ENCODE peak calls at places on chromosomes 5 and 9, in five cellular contexts. T is HCT116, U is uterus, Y is Peyer's patch, Q is AG04450. B is an unnamed sample.

GRCh38 chr5:52810426-52810825 is 22.7 kb downstream of the ITGA1 start:
- DNase-seq in T (no peak), U (no peak), Y (no peak), Q (no peak), B (no peak)

GRCh38 chr5:135337064-135337463 is 62.0 kb downstream of the MACROH2A1 start:
- DNase-seq in T (no peak), U (no peak), Y (no peak), Q (no peak), B (peak)

GRCh38 chr5:98936948-98937715 is 8.3 kb upstream of the CHD1 start:
- DNase-seq in T (no peak), U (no peak), Y (no peak), Q (no peak), B (no peak)

GRCh38 chr5:935510-936084 is 42.9 kb downstream of the TRIP13 start:
- DNase-seq in T (no peak), U (no peak), Y (no peak), Q (no peak), B (no peak)

GRCh38 chr9:450057-450456 is 235.4 kb downstream of the DOCK8 start:
- DNase-seq in T (no peak), U (no peak), Y (no peak), Q (no peak), B (no peak)

GRCh38 chr5:141877478-141878185 is 578 bp downstream of the PCDH1 start:
- DNase-seq in T (no peak), U (peak), Y (no peak), Q (no peak), B (no peak)

GRCh38 chr9:118896356-118897000 is 472.8 kb downstream of the BRINP1 start:
- DNase-seq in T (no peak), U (no peak), Y (no peak), Q (no peak), B (peak)

GRCh38 chr9:109258619-109259321 is 62.1 kb downstream of the EPB41L4B start:
- DNase-seq in T (no peak), U (no peak), Y (no peak), Q (no peak), B (no peak)

GRCh38 chr5:141878186-141878770 is at the start of gene PCDH1:
- DNase-seq in T (no peak), U (peak), Y (no peak), Q (no peak), B (no peak)

GRCh38 chr5:150320048-150320555 is 17.4 kb upstream of the ARSI start:
- DNase-seq in T (no peak), U (peak), Y (peak), Q (no peak), B (peak)

GRCh38 chr5:103037673-103038455 is 82.1 kb downstream of the GIN1 start:
- DNase-seq in T (no peak), U (no peak), Y (no peak), Q (no peak), B (no peak)

GRCh38 chr5:42653705-42654104 is 102.9 kb upstream of the CCDC152 start:
- DNase-seq in T (no peak), U (no peak), Y (no peak), Q (no peak), B (no peak)

GRCh38 chr5:25330721-25331120 is 685.9 kb upstream of the CDH10 start:
- DNase-seq in T (no peak), U (no peak), Y (no peak), Q (no peak), B (no peak)

GRCh38 chr5:124408738-124409453 is 337.5 kb downstream of the ZNF608 start:
- DNase-seq in T (no peak), U (no peak), Y (no peak), Q (no peak), B (peak)

GRCh38 chr9:84970432-84970831 is 300.9 kb downstream of the NTRK2 start:
- DNase-seq in T (no peak), U (no peak), Y (no peak), Q (no peak), B (peak)

GRCh38 chr9:104091028-104091590 is 3.0 kb upstream of the SMC2 start:
- DNase-seq in T (no peak), U (no peak), Y (no peak), Q (no peak), B (no peak)

GRCh38 chr5:55141945-55142690 is 17.9 kb upstream of the GPX8 start:
- DNase-seq in T (no peak), U (no peak), Y (no peak), Q (no peak), B (no peak)

GRCh38 chr5:80871541-80871961 is 88.6 kb upstream of the RASGRF2 start:
- DNase-seq in T (peak), U (no peak), Y (no peak), Q (peak), B (peak)

GRCh38 chr5:78594014-78594413 is 54.6 kb downstream of the LHFPL2 start:
- DNase-seq in T (no peak), U (no peak), Y (no peak), Q (no peak), B (no peak)

GRCh38 chr9:132923346-132923902 is 21.0 kb downstream of the TSC1 start:
- DNase-seq in T (no peak), U (no peak), Y (no peak), Q (no peak), B (peak)

GRCh38 chr5:14039576-14039975 is 95.1 kb upstream of the DNAH5 start:
- DNase-seq in T (no peak), U (no peak), Y (no peak), Q (no peak), B (peak)

GRCh38 chr9:33976414-33976813 is 72.3 kb downstream of the UBAP2 start:
- DNase-seq in T (no peak), U (no peak), Y (no peak), Q (no peak), B (no peak)

GRCh38 chr5:1745806-1746370 is 53.7 kb downstream of the MRPL36 start:
- DNase-seq in T (no peak), U (peak), Y (peak), Q (no peak), B (no peak)

GRCh38 chr5:65072836-65073620 is 304.3 kb downstream of the CWC27 start:
- DNase-seq in T (no peak), U (peak), Y (peak), Q (no peak), B (no peak)

GRCh38 chr5:142827934-142828576 is 57.9 kb downstream of the ARHGAP26 start:
- DNase-seq in T (no peak), U (no peak), Y (no peak), Q (no peak), B (no peak)

GRCh38 chr5:57207007-57207653 is 33.3 kb downstream of the GPBP1 start:
- DNase-seq in T (no peak), U (no peak), Y (no peak), Q (no peak), B (no peak)
- H3K27ac ChIP-seq in T (no peak), U (no peak), Y (no peak), Q (no peak), B (no peak)

GRCh38 chr9:14722391-14723035 is at the start of gene CER1:
- DNase-seq in T (no peak), U (no peak), Y (no peak), Q (no peak), B (no peak)

GRCh38 chr9:14719231-14719923 is 3.2 kb downstream of the CER1 start:
- DNase-seq in T (no peak), U (no peak), Y (no peak), Q (no peak), B (no peak)

GRCh38 chr9:14723301-14723700 is 768 bp upstream of the CER1 start:
- DNase-seq in T (no peak), U (no peak), Y (no peak), Q (no peak), B (no peak)
- H3K27ac ChIP-seq in T (no peak), U (no peak), Y (no peak), Q (no peak), B (no peak)

GRCh38 chr9:129131300-129132145 is 20.3 kb downstream of the PTPA start:
- DNase-seq in T (peak), U (peak), Y (peak), Q (no peak), B (no peak)
- H3K27ac ChIP-seq in T (peak), U (no peak), Y (no peak), Q (peak), B (no peak)

GRCh38 chr9:113012492-113012891 is 500 bp upstream of the ZNF883 start:
- DNase-seq in T (no peak), U (no peak), Y (no peak), Q (no peak), B (no peak)

GRCh38 chr9:113011911-113012381 is at the start of gene ZNF883:
- DNase-seq in T (no peak), U (peak), Y (peak), Q (no peak), B (peak)
- H3K27ac ChIP-seq in T (no peak), U (no peak), Y (no peak), Q (no peak), B (no peak)

DNA sequence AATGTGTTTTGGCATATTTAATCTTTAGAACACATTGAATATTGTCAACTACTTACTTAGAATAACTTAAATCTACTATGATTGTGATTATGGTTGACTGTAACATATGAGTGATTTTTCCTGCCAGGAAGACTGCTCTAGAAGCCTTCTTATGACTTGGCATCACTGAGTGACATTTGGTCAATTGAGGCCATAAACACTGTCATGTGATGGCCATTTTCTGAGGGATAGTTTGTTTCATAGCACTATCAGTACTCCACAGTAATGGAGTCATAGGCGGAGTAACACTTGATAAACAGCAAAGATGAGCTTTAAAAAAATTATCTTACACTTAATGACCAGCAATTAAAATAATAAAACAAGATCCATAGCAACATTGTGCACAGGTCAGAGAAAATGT is 31.0 kb downstream of the C9orf40 start:
- DNase-seq in T (no peak), U (no peak), Y (peak), Q (no peak), B (no peak)
- H3K27ac ChIP-seq in T (no peak), U (no peak), Y (peak), Q (no peak), B (no peak)

GRCh38 chr9:130839237-130840111 is 4.4 kb downstream of the ABL1 start:
- DNase-seq in T (no peak), U (no peak), Y (no peak), Q (no peak), B (no peak)
- H3K27ac ChIP-seq in T (no peak), U (peak), Y (peak), Q (no peak), B (no peak)